ENCODE peak calls at places on chromosomes 2 and 18, in ten cellular contexts. L is fibroblast of lung, G is mammary epithelial cell, O is SK-N-SH, F is neural progenitor cell, Y is PC-3, C is NT2/D1, V is colonic mucosa, N is IMR-90, X is HCT116. T is an unnamed sample. For H3K27me3, the result is how much of the 10 kb centered on the place peaks cover.

GRCh38 chr18:54151376-54151775 is 73.1 kb downstream of the MBD2 start:
- DNase-seq in O (no peak), V (no peak), C (no peak), F (no peak), X (no peak), Y (peak), L (no peak), N (no peak), G (no peak), T (no peak)

GRCh38 chr2:10385933-10386773 is 62.0 kb downstream of the ODC1 start:
- DNase-seq in Y (peak), F (no peak), G (no peak), V (no peak), O (no peak), L (peak), N (peak), C (no peak), X (no peak), T (peak)

GRCh38 chr2:183927367-183928355 is 670.7 kb upstream of the ZNF804A start:
- DNase-seq in O (no peak), Y (peak), C (no peak), G (peak), V (no peak), F (no peak), X (no peak), L (peak), N (peak), T (peak)

GRCh38 chr2:121210691-121211090 is 74.3 kb downstream of the TFCP2L1 start:
- DNase-seq in O (no peak), Y (peak), C (no peak), V (peak), L (no peak), F (no peak), G (no peak), X (peak), N (no peak), T (no peak)

GRCh38 chr2:20225294-20226151 is 593 bp upstream of the SDC1 start:
- DNase-seq in X (peak), V (peak), N (peak), L (peak), F (peak), O (no peak), Y (peak), G (peak), C (no peak), T (no peak)

GRCh38 chr2:53636616-53637015 is 131.0 kb upstream of the CHAC2 start:
- DNase-seq in V (no peak), O (no peak), Y (no peak), G (no peak), L (peak), X (no peak), C (no peak), N (no peak), F (no peak), T (peak)

GRCh38 chr18:7566587-7567486 is at the start of gene PTPRM:
- DNase-seq in F (peak), V (peak), Y (peak), N (peak), C (no peak), X (peak), G (peak), L (peak), O (peak), T (peak)

GRCh38 chr18:7723558-7723957 is 156.4 kb downstream of the PTPRM start:
- DNase-seq in F (no peak), O (no peak), G (no peak), X (no peak), V (no peak), Y (no peak), N (no peak), L (no peak), C (no peak), T (no peak)

GRCh38 chr2:7670905-7671304 is 753.7 kb downstream of the RNF144A start:
- DNase-seq in O (no peak), Y (no peak), F (no peak), G (no peak), V (no peak), N (no peak), L (no peak), X (no peak), C (no peak), T (no peak)

GRCh38 chr2:205733648-205734047 is 51.3 kb downstream of the NRP2 start:
- DNase-seq in C (no peak), X (no peak), F (peak), V (no peak), L (no peak), Y (no peak), G (no peak), O (no peak), N (no peak), T (no peak)

GRCh38 chr2:58156780-58157179 is 84.3 kb downstream of the FANCL start:
- DNase-seq in N (peak), C (no peak), O (no peak), G (no peak), X (no peak), F (no peak), Y (peak), L (peak), V (no peak), T (peak)

GRCh38 chr2:70089946-70090523 is 2.8 kb downstream of the PCBP1 start:
- DNase-seq in N (no peak), X (no peak), G (no peak), F (peak), O (no peak), V (no peak), C (no peak), Y (no peak), L (no peak), T (no peak)

GRCh38 chr2:118554616-118555015 is 292.8 kb downstream of the EN1 start:
- DNase-seq in G (no peak), L (peak), C (no peak), N (no peak), O (no peak), V (no peak), Y (peak), F (no peak), X (no peak), T (no peak)

GRCh38 chr2:121521359-121521758 is 9.3 kb upstream of the RNU4ATAC start:
- DNase-seq in Y (no peak), N (peak), C (no peak), O (no peak), L (peak), V (no peak), X (no peak), F (peak), G (peak), T (peak)

GRCh38 chr18:45166341-45167108 is 448.8 kb upstream of the SLC14A2 start:
- DNase-seq in V (peak), L (peak), G (peak), C (no peak), N (peak), F (no peak), O (no peak), X (no peak), Y (peak), T (peak)

GRCh38 chr18:29892960-29893558 is 1149.5 kb downstream of the DSC3 start:
- DNase-seq in G (no peak), O (peak), F (peak), C (no peak), V (no peak), L (peak), X (no peak), N (no peak), Y (peak), T (no peak)

GRCh38 chr2:179460101-179460500 is 195.5 kb upstream of the SESTD1 start:
- DNase-seq in Y (no peak), F (no peak), V (no peak), G (no peak), X (no peak), L (no peak), C (no peak), N (no peak), O (no peak), T (no peak)

GRCh38 chr2:105977212-105977611 is 216.9 kb downstream of the UXS1 start:
- DNase-seq in V (no peak), N (peak), O (no peak), L (peak), G (peak), X (peak), F (no peak), Y (peak), C (no peak), T (peak)

GRCh38 chr18:23196119-23197004 is 61.1 kb downstream of the CABLES1 start:
- DNase-seq in O (no peak), F (no peak), V (no peak), C (no peak), G (no peak), X (no peak), Y (no peak), L (peak), N (no peak), T (peak)

GRCh38 chr2:126413079-126413478 is 242.9 kb upstream of the GYPC start:
- DNase-seq in V (no peak), L (no peak), O (no peak), Y (no peak), N (no peak), C (no peak), G (no peak), F (no peak), X (no peak), T (no peak)

GRCh38 chr2:150544731-150545130 is 57.3 kb upstream of the RND3 start:
- DNase-seq in O (no peak), Y (no peak), L (no peak), G (no peak), N (no peak), C (no peak), X (no peak), F (no peak), V (no peak), T (no peak)

GRCh38 chr2:180656455-180656847 is 324.0 kb upstream of the UBE2E3 start:
- DNase-seq in F (no peak), V (no peak), C (no peak), G (peak), Y (peak), N (peak), X (peak), L (peak), O (no peak), T (peak)

GRCh38 chr2:134683561-134684112 is 35.2 kb downstream of the TMEM163 start:
- DNase-seq in C (no peak), F (no peak), G (peak), L (peak), N (no peak), V (no peak), Y (peak), X (no peak), O (no peak), T (peak)

GRCh38 chr2:59076079-59076619 is 835.0 kb upstream of the FANCL start:
- DNase-seq in V (no peak), X (no peak), C (no peak), G (no peak), N (no peak), L (no peak), F (no peak), O (no peak), Y (no peak), T (no peak)

GRCh38 chr2:12006841-12007240 is 260.4 kb downstream of the LPIN1 start:
- DNase-seq in C (peak), O (no peak), F (peak), Y (peak), N (peak), L (peak), X (no peak), G (no peak), V (no peak), T (peak)
- H3K9ac ChIP-seq in C (peak), O (no peak), F (no peak), Y (no peak), N (no peak), L (no peak), X (no peak), G (no peak), V (no peak), T (no peak)

GRCh38 chr2:66430195-66430905 is 4.6 kb upstream of the MEIS1 start:
- DNase-seq in V (no peak), F (no peak), Y (no peak), G (no peak), O (no peak), N (no peak), C (no peak), X (no peak), L (no peak), T (no peak)
- H3K27me3 ChIP-seq in V (under half), F (half or more), Y (under half), G (under half), O (under half), N (under half), C (half or more), X (under half), L (under half), T (under half)

GRCh38 chr2:14551069-14551468 is 81.4 kb upstream of the LRATD1 start:
- DNase-seq in G (no peak), N (no peak), Y (no peak), V (no peak), F (no peak), L (no peak), C (no peak), O (no peak), X (no peak), T (no peak)
- H3K9ac ChIP-seq in G (no peak), N (no peak), Y (no peak), V (no peak), F (no peak), L (no peak), C (no peak), O (no peak), X (no peak), T (no peak)

GRCh38 chr18:12906119-12906518 is 22.1 kb upstream of the PTPN2 start:
- DNase-seq in G (no peak), L (no peak), F (no peak), X (no peak), C (no peak), V (no peak), N (no peak), Y (no peak), O (no peak), T (no peak)

GRCh38 chr18:12908706-12909105 is 24.7 kb upstream of the PTPN2 start:
- DNase-seq in O (no peak), G (no peak), C (no peak), X (no peak), N (no peak), V (no peak), L (peak), Y (no peak), F (no peak), T (peak)

GRCh38 chr18:12906773-12907172 is 22.7 kb upstream of the PTPN2 start:
- DNase-seq in G (no peak), O (no peak), X (no peak), N (no peak), F (no peak), C (no peak), V (no peak), L (no peak), Y (no peak), T (no peak)

GRCh38 chr18:12904012-12904516 is 20.0 kb upstream of the PTPN2 start:
- DNase-seq in C (no peak), Y (no peak), G (no peak), O (no peak), F (no peak), V (no peak), X (no peak), L (peak), N (no peak), T (no peak)

DNA sequence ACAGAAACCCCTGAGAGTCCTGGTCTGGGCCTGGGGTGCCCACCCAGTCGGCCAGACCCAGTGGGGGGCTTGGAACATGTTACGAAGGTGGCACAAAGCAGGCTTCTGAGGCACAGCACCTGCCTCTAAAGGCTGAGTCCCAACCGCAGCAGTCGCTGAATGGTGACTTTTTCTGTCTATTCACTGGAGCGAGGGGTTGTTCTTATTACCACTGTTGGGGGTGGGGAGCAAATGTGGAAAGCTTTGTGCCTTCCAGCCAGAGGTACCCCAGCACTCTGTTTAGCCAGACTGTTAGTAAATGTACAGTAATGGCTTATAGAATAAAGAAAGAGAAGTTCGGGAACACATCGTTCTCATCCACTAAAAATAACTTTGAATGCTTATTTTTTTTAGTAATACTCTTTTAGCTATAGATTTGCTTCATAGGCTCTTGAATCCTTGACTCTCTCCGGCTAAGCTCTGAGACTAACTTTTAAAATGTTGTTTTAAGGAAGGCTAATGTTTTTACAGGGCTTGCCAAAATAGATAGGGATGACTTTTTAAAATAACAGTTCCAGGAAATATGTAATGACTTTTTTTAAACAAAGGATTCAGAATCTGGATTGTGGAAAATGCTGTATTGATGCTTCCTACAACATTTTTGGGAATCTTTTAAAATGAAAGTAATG is 23.4 kb upstream of the PTPN2 start:
- DNase-seq in C (no peak), V (no peak), N (peak), X (no peak), G (no peak), L (peak), O (no peak), F (peak), Y (no peak), T (peak)
- H3K27me3 ChIP-seq in C (under half), V (under half), N (under half), X (under half), G (under half), L (under half), O (under half), F (under half), Y (under half), T (under half)

DNA sequence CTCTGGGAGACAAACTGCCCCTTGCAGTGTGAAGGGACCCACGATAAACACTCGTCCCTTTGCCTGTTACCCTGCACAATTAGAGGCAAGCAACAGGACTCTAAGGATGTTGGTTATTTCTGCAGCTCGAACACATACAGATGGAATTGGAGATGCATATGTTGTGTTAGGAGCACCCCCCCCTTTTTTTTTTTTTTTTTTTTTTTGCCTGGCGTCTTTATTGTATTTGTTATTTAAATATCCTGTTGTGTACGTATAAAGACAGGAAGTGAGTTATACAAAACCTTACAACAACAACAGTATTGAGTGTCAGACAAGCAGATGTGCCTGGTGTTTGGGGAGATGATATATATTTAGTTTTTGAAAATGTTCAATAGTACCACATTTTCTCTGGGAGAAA is 23.0 kb upstream of the ZNF516 start:
- DNase-seq in X (no peak), G (no peak), Y (no peak), O (no peak), V (no peak), F (peak), L (peak), C (no peak), N (peak), T (no peak)
- H3K9ac ChIP-seq in X (no peak), G (no peak), Y (no peak), O (no peak), V (peak), F (no peak), L (no peak), C (peak), N (peak), T (peak)

GRCh38 chr2:218964041-218964771 is 4.7 kb downstream of the CDK5R2 start:
- DNase-seq in C (no peak), G (peak), L (peak), N (peak), V (no peak), O (peak), Y (peak), X (no peak), F (peak), T (peak)

GRCh38 chr2:218961651-218962570 is 2.4 kb downstream of the CDK5R2 start:
- DNase-seq in F (peak), L (no peak), G (no peak), X (no peak), Y (no peak), V (no peak), N (no peak), O (peak), C (no peak), T (no peak)

GRCh38 chr2:218961229-218961628 is 1.8 kb downstream of the CDK5R2 start:
- DNase-seq in O (no peak), G (no peak), N (no peak), L (no peak), V (no peak), F (no peak), C (no peak), X (no peak), Y (no peak), T (no peak)

GRCh38 chr2:218962859-218963492 is 3.5 kb downstream of the CDK5R2 start:
- DNase-seq in N (peak), V (peak), C (peak), F (peak), O (peak), X (peak), L (peak), G (peak), Y (peak), T (peak)

DNA sequence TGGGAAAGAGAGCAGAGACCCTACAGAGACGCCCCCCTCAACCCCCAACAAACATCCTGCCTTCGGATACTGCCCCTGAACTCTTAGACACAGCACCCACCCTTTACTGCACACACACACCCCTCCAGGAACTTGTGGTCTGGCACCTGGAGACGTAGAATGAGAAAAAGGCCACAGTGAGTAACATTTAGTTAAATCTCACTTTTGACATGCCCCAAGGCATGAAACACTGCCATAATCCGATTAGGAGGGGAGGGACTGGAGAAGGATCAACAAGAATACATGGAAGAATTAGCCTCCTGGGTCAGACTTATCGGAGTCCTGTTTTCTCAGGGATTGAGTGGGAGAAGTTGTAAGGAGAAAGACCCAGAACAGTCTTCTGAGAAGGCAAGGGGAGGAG is 4.1 kb downstream of the CDK5R2 start:
- DNase-seq in C (no peak), Y (peak), L (peak), X (no peak), O (no peak), G (peak), F (peak), N (no peak), V (no peak), T (peak)
- H3K27me3 ChIP-seq in C (under half), Y (under half), L (under half), X (under half), O (under half), G (under half), F (half or more), N (under half), V (half or more), T (under half)

DNA sequence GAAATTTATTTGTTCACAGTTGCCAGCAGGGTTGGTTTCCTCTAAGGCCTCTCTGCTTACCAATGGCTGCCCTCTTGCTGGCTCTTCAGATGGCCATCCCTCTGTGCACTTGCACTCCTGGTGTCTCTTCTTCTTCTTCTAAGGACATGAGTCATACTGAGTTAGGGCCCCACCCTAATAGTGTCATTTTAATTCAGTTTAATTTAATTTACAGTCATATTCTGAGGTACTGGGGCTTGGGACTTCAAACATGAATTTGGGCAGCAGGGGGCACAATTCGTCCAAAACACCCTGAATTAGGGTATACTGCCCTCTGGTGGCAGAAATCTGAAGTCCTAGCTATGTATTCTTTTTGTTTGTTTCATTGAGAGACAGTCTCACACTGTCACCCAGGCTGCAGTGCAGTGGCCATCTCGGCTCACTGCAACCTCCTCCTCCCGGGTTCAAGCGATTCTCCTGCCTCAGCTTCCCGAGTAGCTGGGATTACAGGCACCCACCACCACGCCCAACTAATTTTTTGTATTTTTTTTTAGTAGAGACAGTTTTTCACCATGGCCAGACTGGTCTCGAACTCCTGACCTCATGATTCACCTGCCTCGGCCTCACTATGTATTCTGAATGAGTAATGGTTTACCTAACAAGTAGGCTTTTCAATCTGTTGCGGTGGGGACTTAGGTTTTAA is 19.8 kb downstream of the SLC4A1AP start:
- DNase-seq in C (peak), X (peak), Y (peak), N (peak), G (peak), L (peak), O (peak), V (peak), F (peak), T (peak)
- H3K9ac ChIP-seq in C (no peak), X (peak), Y (peak), N (no peak), G (peak), L (no peak), O (peak), V (no peak), F (no peak), T (peak)

GRCh38 chr2:168858146-168858545 is 32.1 kb downstream of the SPC25 start:
- DNase-seq in C (no peak), X (no peak), O (no peak), N (peak), F (no peak), Y (no peak), V (no peak), G (no peak), L (no peak), T (no peak)
- H3K27me3 ChIP-seq in C (under half), X (under half), O (under half), N (under half), F (under half), Y (under half), V (under half), G (under half), L (under half), T (under half)